ENCODE peak calls at places on chromosome X, in nine cellular contexts. E is endothelial cell of umbilical vein, R is cardiac muscle cell, N is SK-N-SH, Y is neural progenitor cell, Q is colonic mucosa, U is lower lobe of right lung, W is WERI-Rb-1, Z is Peyer's patch. F is an unnamed sample.

GRCh38 chrX:49712577-49712976 is 16.8 kb upstream of the PAGE1 start:
- DNase-seq in W (no peak), R (no peak), U (no peak), Z (no peak), N (no peak), Y (no peak), E (no peak), Q (no peak), F (no peak)

GRCh38 chrX:41409006-41409405 is 38.1 kb upstream of the NYX start:
- DNase-seq in Y (no peak), W (no peak), Z (no peak), R (peak; percentile 27), N (no peak), E (no peak), U (no peak), Q (no peak), F (no peak)

GRCh38 chrX:97563531-97564133 is 679.9 kb downstream of the RPA4 start:
- DNase-seq in Y (no peak), Q (peak; percentile 29), E (peak; percentile 75), Z (no peak), U (peak; percentile 59), R (peak; percentile 79), W (peak; percentile 17), N (no peak), F (no peak)

GRCh38 chrX:30039768-30040167 is 175.6 kb upstream of the MAGEB2 start:
- DNase-seq in W (no peak), Q (no peak), N (no peak), Z (no peak), R (peak; percentile 7), U (no peak), Y (no peak), E (no peak), F (no peak)

GRCh38 chrX:72052415-72053090 is 79.2 kb downstream of the RTL5 start:
- DNase-seq in W (no peak), Y (no peak), U (no peak), E (peak; percentile 64), Q (no peak), Z (no peak), N (no peak), R (peak; percentile 18), F (no peak)

GRCh38 chrX:19805054-19805690 is 82.2 kb downstream of the SH3KBP1 start:
- DNase-seq in Z (no peak), R (peak; percentile 10), W (no peak), Y (no peak), N (no peak), Q (no peak), U (no peak), E (no peak), F (no peak)

GRCh38 chrX:101685923-101686322 is 26.3 kb upstream of the ARMCX2 start:
- DNase-seq in E (peak; percentile 34), N (no peak), Y (peak; percentile 55), Q (no peak), W (no peak), R (no peak), Z (no peak), U (no peak), F (no peak)

GRCh38 chrX:78659955-78660354 is 827 bp upstream of the RTL3 start:
- DNase-seq in W (no peak), E (no peak), Q (no peak), Y (no peak), Z (no peak), R (no peak), U (no peak), N (no peak), F (no peak)

GRCh38 chrX:74450803-74451449 is 29.6 kb downstream of the SLC16A2 start:
- DNase-seq in E (no peak), N (no peak), Y (no peak), U (no peak), Z (no peak), W (no peak), R (peak; percentile 91), Q (no peak), F (no peak)

GRCh38 chrX:132480581-132481203 is 8.1 kb downstream of the MBNL3 start:
- DNase-seq in R (peak; percentile 64), N (no peak), W (no peak), Z (peak; percentile 42), E (peak; percentile 80), Q (peak; percentile 69), U (peak; percentile 50), Y (no peak), F (no peak)

GRCh38 chrX:133081990-133082389 is 14.9 kb downstream of the USP26 start:
- DNase-seq in N (no peak), Q (no peak), E (no peak), R (no peak), Z (no peak), W (no peak), U (no peak), Y (no peak), F (no peak)

DNA sequence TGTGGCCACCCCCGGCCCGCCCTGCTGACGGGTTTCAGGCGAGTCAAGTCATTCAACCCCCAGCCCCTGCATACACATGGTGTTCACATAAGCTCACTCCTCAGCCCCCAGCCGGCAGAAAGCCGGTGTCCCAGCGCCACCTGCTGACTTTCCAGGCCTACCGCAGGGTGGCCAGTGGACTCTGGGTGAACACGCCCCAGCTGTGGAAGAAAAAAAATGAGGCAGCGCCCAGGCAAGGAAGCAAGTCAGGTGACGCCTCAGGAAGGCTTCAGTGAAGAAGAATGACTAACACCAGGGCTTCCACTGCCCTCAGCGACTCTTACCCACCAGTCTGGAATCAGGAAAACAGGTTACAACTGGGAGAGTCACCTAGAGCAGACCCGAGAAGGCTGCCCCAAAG is 15.8 kb downstream of the BCAP31 start:
- DNase-seq in E (peak; percentile 77), Q (peak; percentile 83), Y (peak; percentile 75), R (peak; percentile 78), W (peak; percentile 93), Z (peak; percentile 81), N (peak; percentile 83), U (peak; percentile 65), F (peak; percentile 81)
- H3K4me3 ChIP-seq in E (no peak overlapping the region), Q (no peak overlapping the region), Y (no peak overlapping the region), R (no peak overlapping the region), W (no peak overlapping the region), Z (no peak overlapping the region), N (no peak overlapping the region), U (no peak overlapping the region), F (no peak overlapping the region)

GRCh38 chrX:146448791-146449190 is 360.8 kb upstream of the CXorf51B start:
- DNase-seq in Q (no peak), W (no peak), U (no peak), Z (no peak), N (no peak), E (no peak), R (no peak), Y (no peak), F (no peak)

GRCh38 chrX:146454363-146454762 is 355.2 kb upstream of the CXorf51B start:
- DNase-seq in R (no peak), N (no peak), W (no peak), Z (no peak), U (no peak), Q (no peak), Y (no peak), E (no peak), F (no peak)

DNA sequence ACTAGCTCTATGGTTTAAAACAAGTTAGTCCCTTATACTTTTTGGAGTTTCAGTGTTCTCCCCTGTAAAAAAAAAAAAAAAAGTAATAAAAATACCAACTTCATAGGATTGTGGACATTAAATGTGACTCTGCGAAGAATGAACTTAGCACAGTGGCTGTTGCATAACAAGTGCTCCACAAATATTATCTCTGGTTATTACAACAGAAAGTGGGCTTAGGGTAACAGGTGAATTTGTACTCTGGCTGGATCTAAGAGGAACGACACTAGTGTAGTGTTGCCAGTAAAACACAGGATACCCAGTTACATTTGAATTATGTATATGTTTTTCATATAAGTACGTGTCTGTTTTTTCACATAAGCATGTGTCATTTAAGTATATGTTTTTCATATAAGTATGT is 360.3 kb upstream of the CXorf51B start:
- DNase-seq in Y (no peak), U (no peak), R (no peak), Q (no peak), N (no peak), E (no peak), Z (no peak), W (no peak), F (no peak)
- H3K9me3 ChIP-seq in Y (peaks cover 10% of the 10 kb centered on the region), U (no peaks in the 10 kb centered on the region), R (peaks cover 4% of the 10 kb centered on the region), Q (no peaks in the 10 kb centered on the region), N (no peaks in the 10 kb centered on the region), E (no peaks in the 10 kb centered on the region), Z (no peaks in the 10 kb centered on the region), W (no peaks in the 10 kb centered on the region), F (no peaks in the 10 kb centered on the region)

GRCh38 chrX:85627363-85627762 is 247.9 kb upstream of the POF1B start:
- DNase-seq in E (no peak), Q (no peak), N (peak; percentile 6), U (no peak), R (no peak), Y (peak; percentile 24), W (no peak), Z (no peak), F (no peak)
- TF ChIP-seq CTCF in E (no peak), Q (peak; percentile 24), N (peak; percentile 81), U (no peak), R (no peak), Y (peak; percentile 61), W (no peak), Z (no peak), F (peak; percentile 23)

GRCh38 chrX:131067216-131067615 is 9.1 kb downstream of the ARHGAP36 start:
- DNase-seq in Z (no peak), R (no peak), N (no peak), Q (no peak), W (no peak), E (no peak), U (no peak), Y (no peak), F (no peak)

GRCh38 chrX:131068945-131069719 is 11.0 kb downstream of the ARHGAP36 start:
- DNase-seq in E (peak; percentile 6), Z (no peak), Y (peak; percentile 84), U (no peak), Q (no peak), N (peak; percentile 82), W (peak; percentile 81), R (peak; percentile 16), F (peak; percentile 4)

GRCh38 chrX:131063613-131064012 is 5.5 kb downstream of the ARHGAP36 start:
- DNase-seq in Y (peak; percentile 47), U (no peak), E (no peak), R (no peak), N (peak; percentile 49), W (peak; percentile 20), Z (no peak), Q (no peak), F (no peak)

GRCh38 chrX:131066237-131066636 is 8.1 kb downstream of the ARHGAP36 start:
- DNase-seq in Y (no peak), R (no peak), Q (no peak), W (no peak), Z (no peak), U (no peak), N (no peak), E (no peak), F (no peak)

DNA sequence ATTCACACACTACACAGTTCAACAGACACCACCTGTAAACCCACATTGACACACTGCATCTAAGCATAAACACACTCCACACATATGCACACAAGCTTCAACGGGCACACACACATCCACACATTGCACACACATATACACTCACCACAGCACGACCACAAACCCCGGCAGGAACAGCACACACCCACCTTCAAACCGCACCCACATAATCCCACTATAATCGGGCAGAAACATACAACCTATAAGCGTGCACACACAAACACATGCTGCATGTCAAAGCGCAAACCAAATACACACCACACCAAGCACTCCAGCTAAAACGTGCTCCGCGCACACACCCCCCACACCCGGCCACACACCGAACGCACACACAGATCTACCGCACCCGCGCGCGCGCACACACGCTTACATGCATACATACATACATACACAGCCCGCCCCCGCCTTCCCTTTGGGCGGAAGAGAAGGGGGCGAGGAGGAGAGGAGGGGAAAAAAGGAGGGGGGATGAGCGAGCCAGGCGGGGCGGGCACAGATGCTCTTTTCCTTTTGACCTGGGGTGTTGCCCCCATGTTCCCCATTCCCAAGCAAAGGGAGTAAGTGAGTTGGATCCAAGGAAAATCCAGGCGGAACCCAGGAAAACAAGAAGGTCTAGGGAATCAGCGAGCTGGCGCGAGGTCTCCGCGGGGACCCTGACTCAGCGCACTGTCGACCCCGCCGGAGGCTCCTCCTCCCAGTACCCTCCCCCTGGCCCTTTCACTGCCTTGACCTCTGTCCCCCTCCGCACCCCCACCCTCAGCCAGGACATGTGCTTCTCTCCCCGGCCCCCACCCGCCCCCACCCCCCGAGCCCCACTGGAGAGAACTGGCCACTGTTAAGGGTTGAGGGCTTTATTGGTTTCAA is 9.9 kb downstream of the ARHGAP36 start:
- DNase-seq in Y (peak; percentile 50), U (no peak), R (no peak), N (peak; percentile 51), Z (no peak), Q (no peak), W (peak; percentile 19), E (no peak), F (no peak)
- H3K4me3 ChIP-seq in Y (peak overlapping the region; percentile 44), U (no peak overlapping the region), R (peak overlapping the region; percentile 23), N (no peak overlapping the region), Z (no peak overlapping the region), Q (no peak overlapping the region), W (peak overlapping the region; percentile 49), E (no peak overlapping the region), F (no peak overlapping the region)

F was measured in Caco-2.